ENCODE peak calls at places on chromosomes 7 and 10, in five cellular contexts. G is activated T-helper 1 cell treated with Interleukin-2 at 50 U/mL for 16 hours, K is SK-N-SH, W is MV-4-11, J is CD14-positive monocyte. X is an unnamed sample.

GRCh38 chr7:22842383-22842903 is 19.8 kb upstream of the TOMM7 start:
- DNase-seq in G (no peak), K (no peak), W (no peak), J (no peak), X (no peak)

GRCh38 chr10:27319752-27320561 is 79.4 kb upstream of the ACBD5 start:
- DNase-seq in G (no peak), K (peak), W (peak), J (peak), X (peak)

GRCh38 chr10:124566981-124567835 is 105.6 kb downstream of the LHPP start:
- DNase-seq in G (no peak), K (no peak), W (no peak), J (no peak), X (no peak)

GRCh38 chr7:30524545-30524944 is 19.9 kb upstream of the GGCT start:
- DNase-seq in G (no peak), K (no peak), W (no peak), J (no peak), X (no peak)

GRCh38 chr10:80046629-80047441 is 31.6 kb upstream of the TMEM254 start:
- DNase-seq in G (peak), K (peak), W (peak), J (peak), X (peak)

GRCh38 chr7:131076032-131076431 is 251.6 kb upstream of the MKLN1 start:
- DNase-seq in G (no peak), K (no peak), W (no peak), J (no peak), X (no peak)

GRCh38 chr7:77791336-77791735 is 6.9 kb downstream of the TMEM60 start:
- DNase-seq in G (no peak), K (no peak), W (no peak), J (no peak), X (no peak)

GRCh38 chr10:131838921-131839320 is 61.9 kb upstream of the PPP2R2D start:
- DNase-seq in G (no peak), K (no peak), W (no peak), J (no peak), X (no peak)

GRCh38 chr10:95560288-95561199 is 627 bp downstream of the SORBS1 start:
- DNase-seq in G (peak), K (peak), W (no peak), J (peak), X (peak)

GRCh38 chr10:60312818-60313588 is 76.7 kb downstream of the ANK3 start:
- DNase-seq in G (no peak), K (no peak), W (no peak), J (no peak), X (no peak)

GRCh38 chr10:33570495-33570894 is 236.0 kb upstream of the NRP1 start:
- DNase-seq in G (no peak), K (no peak), W (peak), J (peak), X (peak)

GRCh38 chr10:7488418-7488829 is 77.6 kb upstream of the SFMBT2 start:
- DNase-seq in G (no peak), K (no peak), W (peak), J (no peak), X (peak)

GRCh38 chr10:26494018-26494417 is 55.9 kb downstream of the APBB1IP start:
- DNase-seq in G (no peak), K (no peak), W (no peak), J (no peak), X (no peak)

GRCh38 chr10:36463390-36463789 is 662.0 kb upstream of the ANKRD30A start:
- DNase-seq in G (no peak), K (no peak), W (no peak), J (no peak), X (no peak)

GRCh38 chr10:3820255-3820654 is 35.2 kb upstream of the KLF6 start:
- DNase-seq in G (no peak), K (no peak), W (no peak), J (no peak), X (no peak)

GRCh38 chr10:48796846-48797245 is 112.2 kb downstream of the WDFY4 start:
- DNase-seq in G (no peak), K (no peak), W (no peak), J (no peak), X (no peak)

X was measured in transverse colon.